ENCODE peak calls at places on chromosomes 16 and 17, in ten cellular contexts. A is LNCaP clone FGC, Y is heart left ventricle, F is right lobe of liver, K is IMR-90, N is fibroblast of lung, Q is AG04450, H is HFF-Myc, P is OCI-LY7, G is esophagus squamous epithelium. T is an unnamed sample.

GRCh38 chr17:51668155-51668962 is 408.0 kb downstream of the UTP18 start:
- DNase-seq in A (no peak), Y (no peak), F (no peak), K (no peak), N (no peak), Q (no peak), H (no peak), P (no peak), G (no peak), T (no peak)

GRCh38 chr16:85565796-85566501 is 47.2 kb upstream of the GSE1 start:
- DNase-seq in A (no peak), Y (no peak), F (no peak), K (no peak), N (no peak), Q (no peak), H (no peak), P (no peak), G (no peak), T (no peak)

GRCh38 chr17:75654176-75654575 is 12.8 kb downstream of the RECQL5 start:
- DNase-seq in A (no peak), Y (no peak), F (no peak), K (no peak), N (no peak), Q (no peak), H (no peak), P (no peak), G (no peak), T (no peak)

GRCh38 chr16:2585651-2586081 is 47.8 kb downstream of the PDPK1 start:
- DNase-seq in A (no peak), Y (no peak), F (no peak), K (no peak), N (no peak), Q (no peak), H (no peak), P (no peak), G (no peak), T (no peak)

GRCh38 chr17:7478276-7479138 is 924 bp downstream of the ZBTB4 start:
- DNase-seq in A (no peak), Y (peak), F (peak), K (peak), N (peak), Q (no peak), H (no peak), P (no peak), G (no peak), T (no peak)

GRCh38 chr17:41308251-41308917 is 725 bp downstream of the KRTAP16-1 start:
- DNase-seq in A (no peak), Y (no peak), F (no peak), K (no peak), N (no peak), Q (no peak), H (no peak), P (peak), G (peak), T (no peak)

GRCh38 chr16:11585460-11586374 is 1.0 kb downstream of the LITAF start:
- DNase-seq in A (no peak), Y (no peak), F (peak), K (peak), N (no peak), Q (no peak), H (no peak), P (peak), G (no peak), T (no peak)

GRCh38 chr16:89811321-89811720 is 5.1 kb downstream of the FANCA start:
- DNase-seq in A (no peak), Y (no peak), F (no peak), K (no peak), N (no peak), Q (no peak), H (no peak), P (peak), G (no peak), T (no peak)

GRCh38 chr16:11666108-11667055 is 1.9 kb upstream of the SNN start:
- DNase-seq in A (no peak), Y (no peak), F (no peak), K (no peak), N (no peak), Q (no peak), H (no peak), P (no peak), G (no peak), T (no peak)

GRCh38 chr17:58337600-58338453 is 9.2 kb upstream of the TSPOAP1 start:
- DNase-seq in A (no peak), Y (peak), F (peak), K (peak), N (peak), Q (peak), H (peak), P (peak), G (peak), T (peak)

GRCh38 chr16:495127-495748 is 32.3 kb upstream of the CAPN15 start:
- DNase-seq in A (no peak), Y (no peak), F (peak), K (peak), N (peak), Q (peak), H (no peak), P (peak), G (no peak), T (no peak)

GRCh38 chr17:43791589-43791988 is 11.4 kb downstream of the CFAP97D1 start:
- DNase-seq in A (peak), Y (no peak), F (no peak), K (peak), N (peak), Q (no peak), H (peak), P (peak), G (no peak), T (no peak)

GRCh38 chr16:48231675-48232214 is 12.4 kb upstream of the LONP2 start:
- DNase-seq in A (no peak), Y (no peak), F (no peak), K (peak), N (peak), Q (peak), H (no peak), P (peak), G (no peak), T (no peak)

GRCh38 chr16:58046936-58047335 is 21.4 kb downstream of the MMP15 start:
- DNase-seq in A (no peak), Y (no peak), F (no peak), K (no peak), N (no peak), Q (no peak), H (no peak), P (no peak), G (no peak), T (no peak)

GRCh38 chr16:78837706-78838105 is 738.3 kb downstream of the WWOX start:
- DNase-seq in A (no peak), Y (no peak), F (no peak), K (no peak), N (no peak), Q (no peak), H (no peak), P (no peak), G (no peak), T (no peak)

GRCh38 chr17:48954300-48954755 is 9.7 kb upstream of the SNF8 start:
- DNase-seq in A (peak), Y (no peak), F (no peak), K (peak), N (peak), Q (no peak), H (no peak), P (peak), G (no peak), T (no peak)

GRCh38 chr17:29005936-29006438 is at the start of gene SEZ6:
- DNase-seq in A (no peak), Y (peak), F (peak), K (peak), N (peak), Q (peak), H (no peak), P (peak), G (no peak), T (no peak)

GRCh38 chr16:61936522-61936921 is 99.7 kb downstream of the CDH8 start:
- DNase-seq in A (no peak), Y (no peak), F (no peak), K (no peak), N (no peak), Q (no peak), H (no peak), P (no peak), G (no peak), T (no peak)

GRCh38 chr17:80071116-80071980 is 30.0 kb upstream of the GAA start:
- DNase-seq in A (no peak), Y (peak), F (peak), K (peak), N (peak), Q (no peak), H (no peak), P (no peak), G (no peak), T (no peak)

GRCh38 chr16:87747626-87748025 is 18.2 kb downstream of the KLHDC4 start:
- DNase-seq in A (no peak), Y (no peak), F (no peak), K (no peak), N (no peak), Q (no peak), H (no peak), P (no peak), G (no peak), T (no peak)

GRCh38 chr16:10878644-10879498 is 1.9 kb downstream of the CIITA start:
- DNase-seq in A (no peak), Y (peak), F (peak), K (peak), N (peak), Q (no peak), H (no peak), P (peak), G (no peak), T (no peak)

GRCh38 chr17:47927821-47928400 is 13.5 kb upstream of the PNPO start:
- DNase-seq in A (no peak), Y (no peak), F (no peak), K (no peak), N (no peak), Q (no peak), H (no peak), P (no peak), G (no peak), T (no peak)

GRCh38 chr17:66431910-66432309 is 129.5 kb downstream of the PRKCA start:
- DNase-seq in A (no peak), Y (no peak), F (no peak), K (peak), N (peak), Q (peak), H (no peak), P (no peak), G (no peak), T (peak)

GRCh38 chr16:13146829-13147228 is 245.4 kb downstream of the SHISA9 start:
- DNase-seq in A (no peak), Y (no peak), F (no peak), K (no peak), N (no peak), Q (no peak), H (no peak), P (no peak), G (no peak), T (no peak)

GRCh38 chr16:29147710-29148425 is 163.0 kb downstream of the LAT start:
- DNase-seq in A (no peak), Y (no peak), F (peak), K (no peak), N (no peak), Q (no peak), H (no peak), P (no peak), G (no peak), T (no peak)

GRCh38 chr17:74874615-74875037 is 1.8 kb upstream of the FDXR start:
- DNase-seq in A (no peak), Y (no peak), F (no peak), K (no peak), N (no peak), Q (no peak), H (no peak), P (no peak), G (no peak), T (no peak)

GRCh38 chr16:85377388-85378144 is 235.6 kb upstream of the GSE1 start:
- DNase-seq in A (no peak), Y (no peak), F (no peak), K (no peak), N (peak), Q (no peak), H (no peak), P (no peak), G (no peak), T (no peak)

GRCh38 chr16:585351-585750 is 4.5 kb upstream of the RAB40C start:
- DNase-seq in A (no peak), Y (no peak), F (peak), K (no peak), N (no peak), Q (no peak), H (no peak), P (peak), G (no peak), T (no peak)

GRCh38 chr17:18118633-18118975 is 10.0 kb downstream of the MYO15A start:
- DNase-seq in A (no peak), Y (no peak), F (no peak), K (no peak), N (no peak), Q (no peak), H (no peak), P (no peak), G (no peak), T (no peak)
- TF ChIP-seq CTCF in A (no peak), Y (no peak), F (no peak), K (no peak), N (no peak), Q (no peak), H (no peak), P (no peak), G (no peak), T (no peak)

DNA sequence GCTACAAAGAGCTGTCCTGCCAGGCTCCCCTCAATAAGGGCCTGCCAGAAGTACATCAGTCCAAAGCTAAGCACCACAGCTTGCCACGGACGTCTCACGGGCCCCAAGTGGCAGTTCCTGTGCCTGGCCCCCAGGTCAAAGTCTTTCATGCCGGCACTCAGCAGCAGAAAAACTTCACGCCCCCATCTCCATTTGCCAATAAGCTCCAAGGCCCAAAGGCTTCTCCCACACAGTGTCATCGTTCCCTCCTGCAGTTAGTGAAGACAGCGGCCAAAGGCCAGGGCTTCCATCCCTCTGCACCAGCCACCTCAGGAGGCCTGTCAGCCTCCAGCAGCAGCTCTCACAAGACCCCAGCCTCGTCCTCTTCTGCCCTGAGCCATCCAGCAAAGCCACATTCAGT is 27.4 kb downstream of the UBN1 start:
- DNase-seq in A (no peak), Y (no peak), F (no peak), K (no peak), N (no peak), Q (no peak), H (no peak), P (no peak), G (no peak), T (no peak)
- H3K4me3 ChIP-seq in A (no peak), Y (no peak), F (no peak), K (no peak), N (no peak), Q (no peak), H (no peak), P (no peak), G (no peak), T (no peak)

GRCh38 chr17:35065880-35066279 is 2.4 kb upstream of the RFFL start:
- DNase-seq in A (no peak), Y (no peak), F (no peak), K (no peak), N (no peak), Q (no peak), H (no peak), P (no peak), G (no peak), T (no peak)

GRCh38 chr17:35062284-35062683 is 1.2 kb downstream of the RFFL start:
- DNase-seq in A (no peak), Y (no peak), F (no peak), K (no peak), N (no peak), Q (no peak), H (no peak), P (no peak), G (no peak), T (no peak)

GRCh38 chr17:35069311-35069710 is 5.8 kb upstream of the RFFL start:
- DNase-seq in A (no peak), Y (no peak), F (no peak), K (peak), N (peak), Q (no peak), H (no peak), P (peak), G (no peak), T (no peak)

GRCh38 chr17:35068249-35068648 is 4.7 kb upstream of the RFFL start:
- DNase-seq in A (no peak), Y (no peak), F (no peak), K (no peak), N (no peak), Q (no peak), H (no peak), P (no peak), G (no peak), T (no peak)

GRCh38 chr17:35063514-35064223 is at the start of gene RFFL:
- DNase-seq in A (peak), Y (peak), F (peak), K (peak), N (peak), Q (peak), H (peak), P (peak), G (peak), T (peak)
- TF ChIP-seq CTCF in A (peak), Y (no peak), F (peak), K (peak), N (peak), Q (peak), H (peak), P (peak), G (no peak), T (no peak)

GRCh38 chr17:31313982-31314787 is at the start of gene EVI2B:
- DNase-seq in A (peak), Y (no peak), F (no peak), K (peak), N (peak), Q (no peak), H (peak), P (peak), G (no peak), T (peak)
- H3K4me3 ChIP-seq in A (no peak), Y (peak), F (peak), K (no peak), N (no peak), Q (no peak), H (no peak), P (peak), G (peak), T (no peak)

GRCh38 chr16:6020162-6020980 is 922.8 kb upstream of the EEF2KMT start:
- DNase-seq in A (no peak), Y (no peak), F (no peak), K (no peak), N (peak), Q (no peak), H (no peak), P (no peak), G (no peak), T (no peak)

GRCh38 chr16:6012716-6013115 is 915.1 kb upstream of the EEF2KMT start:
- DNase-seq in A (no peak), Y (no peak), F (no peak), K (no peak), N (no peak), Q (no peak), H (no peak), P (no peak), G (no peak), T (no peak)

GRCh38 chr16:6018848-6019489 is 921.4 kb upstream of the EEF2KMT start:
- DNase-seq in A (no peak), Y (no peak), F (no peak), K (no peak), N (peak), Q (no peak), H (no peak), P (no peak), G (no peak), T (no peak)

GRCh38 chr16:6019490-6019991 is 921.9 kb upstream of the EEF2KMT start:
- DNase-seq in A (no peak), Y (no peak), F (no peak), K (no peak), N (peak), Q (no peak), H (no peak), P (no peak), G (no peak), T (no peak)

DNA sequence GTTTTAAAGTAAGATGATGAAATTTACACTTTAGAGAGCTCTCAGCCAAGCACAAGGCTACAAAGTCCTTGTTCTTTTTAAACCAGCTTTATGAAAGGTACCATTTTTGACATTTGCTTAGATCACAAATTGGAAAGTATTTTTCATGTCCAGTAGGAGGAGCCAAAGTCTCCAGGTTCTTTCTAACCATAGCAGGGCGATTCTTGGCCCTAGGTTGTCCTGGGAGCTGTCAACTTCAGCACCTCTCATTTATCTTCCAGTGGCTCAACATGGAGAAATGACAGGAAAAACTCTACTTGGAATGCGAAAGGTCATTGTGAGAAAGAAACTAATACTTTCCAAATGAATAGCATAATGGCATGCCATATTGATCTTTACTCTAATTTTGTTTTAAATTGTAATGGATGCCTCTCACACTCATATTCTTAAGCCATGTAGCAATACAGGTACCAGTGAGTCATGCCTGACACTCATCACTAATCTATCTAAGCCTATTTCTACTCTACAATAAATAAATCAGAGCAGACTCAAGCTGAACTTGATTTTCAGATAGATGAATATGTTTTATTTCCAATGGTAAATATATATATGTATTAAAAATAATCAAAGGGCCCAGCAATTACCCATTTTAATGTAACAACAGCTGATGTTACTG is 919.1 kb upstream of the EEF2KMT start:
- DNase-seq in A (peak), Y (no peak), F (no peak), K (no peak), N (peak), Q (no peak), H (no peak), P (peak), G (no peak), T (no peak)
- TF ChIP-seq CTCF in A (peak), Y (no peak), F (no peak), K (no peak), N (no peak), Q (no peak), H (no peak), P (peak), G (peak), T (no peak)

DNA sequence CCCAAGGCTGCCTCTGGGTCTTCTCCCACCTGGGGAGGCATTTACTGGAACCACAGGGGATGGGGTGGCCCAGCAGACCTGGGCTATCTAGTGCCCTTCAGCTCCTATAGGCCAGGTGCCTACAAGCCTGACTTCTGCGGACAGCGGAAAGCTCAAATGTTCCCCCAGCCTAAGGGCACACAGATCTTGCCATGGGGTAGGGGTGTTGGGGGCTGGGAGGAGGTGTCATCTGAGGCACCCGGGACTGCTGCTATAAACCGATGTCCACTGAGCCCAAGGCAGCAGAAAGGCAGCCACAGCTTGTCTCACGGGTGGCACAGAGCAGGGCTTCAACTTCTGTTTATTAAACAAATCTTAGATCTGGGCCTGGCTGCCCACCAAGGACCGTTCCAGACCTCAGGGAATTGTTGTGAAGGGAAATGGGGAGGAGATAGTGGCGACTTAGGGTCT is 3.6 kb downstream of the MYO1C start:
- DNase-seq in A (no peak), Y (no peak), F (no peak), K (no peak), N (no peak), Q (no peak), H (no peak), P (no peak), G (no peak), T (no peak)
- H3K4me3 ChIP-seq in A (no peak), Y (peak), F (peak), K (no peak), N (peak), Q (peak), H (peak), P (peak), G (peak), T (peak)

GRCh38 chr17:9095390-9095789 is 74.1 kb downstream of the NTN1 start:
- DNase-seq in A (no peak), Y (no peak), F (no peak), K (no peak), N (no peak), Q (no peak), H (no peak), P (no peak), G (no peak), T (no peak)
- TF ChIP-seq CTCF in A (no peak), Y (no peak), F (no peak), K (no peak), N (no peak), Q (no peak), H (no peak), P (no peak), G (no peak), T (no peak)

T was measured in AG09309.